ENCODE peak calls at places on chromosome 15, in seven cellular contexts. M is HCT116, A is NT2/D1, U is K562, K is HepG2, J is H1, N is SK-N-SH. F is an unnamed sample.

GRCh38 chr15:93245616-93246122 is 156.7 kb upstream of the RGMA start:
- DNase-seq in N (no peak), M (no peak), J (no peak), U (no peak), K (no peak), A (no peak), F (no peak)

GRCh38 chr15:70964058-70964457 is 71.4 kb downstream of the LRRC49 start:
- DNase-seq in A (no peak), U (no peak), N (no peak), M (no peak), J (no peak), K (no peak), F (no peak)

GRCh38 chr15:94246016-94246415 is 14.7 kb downstream of the MCTP2 start:
- DNase-seq in M (no peak), U (no peak), N (no peak), A (no peak), J (no peak), K (no peak), F (no peak)

GRCh38 chr15:63135804-63136203 is 14.1 kb downstream of the LACTB start:
- DNase-seq in M (no peak), A (no peak), U (no peak), N (no peak), J (no peak), K (no peak), F (no peak)

GRCh38 chr15:54387808-54388207 is 409.6 kb downstream of the UNC13C start:
- DNase-seq in K (no peak), J (no peak), M (no peak), N (no peak), A (no peak), U (no peak), F (no peak)

GRCh38 chr15:93223803-93224202 is 134.8 kb upstream of the RGMA start:
- DNase-seq in J (no peak), U (no peak), M (no peak), A (no peak), N (no peak), K (no peak), F (peak; percentile 5)

GRCh38 chr15:45434168-45434567 is 55.8 kb upstream of the GATM start:
- DNase-seq in A (no peak), K (no peak), U (no peak), J (no peak), N (no peak), M (no peak), F (no peak)

GRCh38 chr15:59259137-59259943 is 52.7 kb downstream of the LDHAL6B start:
- DNase-seq in M (no peak), K (no peak), A (no peak), J (no peak), U (no peak), N (no peak), F (no peak)

GRCh38 chr15:66630801-66631351 is 65.1 kb upstream of the LCTL start:
- DNase-seq in J (no peak), N (peak; percentile 76), K (no peak), A (no peak), U (peak; percentile 75), M (no peak), F (no peak)

GRCh38 chr15:81813215-81813614 is 232.6 kb downstream of the MEX3B start:
- DNase-seq in J (peak; percentile 9), A (peak; percentile 32), U (peak; percentile 15), N (peak; percentile 24), K (no peak), M (peak; percentile 7), F (no peak)

GRCh38 chr15:64287953-64288352 is 68.0 kb downstream of the CSNK1G1 start:
- DNase-seq in N (no peak), M (no peak), K (no peak), U (no peak), J (no peak), A (no peak), F (no peak)

GRCh38 chr15:36407647-36408046 is 171.8 kb upstream of the CDIN1 start:
- DNase-seq in K (peak; percentile 2), U (peak; percentile 11), N (no peak), J (no peak), A (peak; percentile 35), M (no peak), F (no peak)

GRCh38 chr15:63136742-63137141 is 15.1 kb downstream of the LACTB start:
- DNase-seq in J (no peak), K (no peak), M (no peak), A (no peak), N (no peak), U (no peak), F (no peak)

GRCh38 chr15:33029247-33029646 is 165.3 kb downstream of the FMN1 start:
- DNase-seq in J (no peak), M (no peak), A (no peak), K (no peak), N (no peak), U (no peak), F (no peak)

GRCh38 chr15:63434567-63435219 is 53.0 kb upstream of the CA12 start:
- DNase-seq in K (no peak), A (no peak), M (no peak), N (no peak), J (no peak), U (no peak), F (no peak)

GRCh38 chr15:75354454-75354853 is 7.6 kb downstream of the NEIL1 start:
- DNase-seq in N (no peak), K (no peak), U (no peak), J (no peak), A (no peak), M (no peak), F (no peak)

GRCh38 chr15:50380089-50380488 is 25.1 kb upstream of the GABPB1 start:
- DNase-seq in M (no peak), N (no peak), K (no peak), U (no peak), J (no peak), A (no peak), F (no peak)

GRCh38 chr15:66089049-66089448 is 164.5 kb downstream of the MEGF11 start:
- DNase-seq in U (no peak), J (no peak), M (no peak), A (no peak), K (no peak), N (peak; percentile 45), F (no peak)

GRCh38 chr15:85934691-85935090 is 140.0 kb upstream of the KLHL25 start:
- DNase-seq in M (no peak), A (no peak), J (no peak), N (no peak), U (no peak), K (no peak), F (no peak)

GRCh38 chr15:58985443-58985842 is 2.0 kb upstream of the RNF111 start:
- DNase-seq in A (no peak), N (no peak), K (peak; percentile 11), U (peak; percentile 17), M (no peak), J (no peak), F (no peak)

GRCh38 chr15:35481992-35482391 is 64.0 kb downstream of the DPH6 start:
- DNase-seq in A (no peak), N (no peak), U (no peak), K (no peak), J (peak; percentile 1), M (peak; percentile 85), F (no peak)

GRCh38 chr15:83208357-83208661 is 686 bp upstream of the HDGFL3 start:
- DNase-seq in N (no peak), U (no peak), M (no peak), K (no peak), A (peak; percentile 60), J (no peak), F (no peak)

GRCh38 chr15:30984542-30984941 is 6.9 kb downstream of the MTMR10 start:
- DNase-seq in A (no peak), J (no peak), K (no peak), U (no peak), M (no peak), N (peak; percentile 64), F (no peak)

DNA sequence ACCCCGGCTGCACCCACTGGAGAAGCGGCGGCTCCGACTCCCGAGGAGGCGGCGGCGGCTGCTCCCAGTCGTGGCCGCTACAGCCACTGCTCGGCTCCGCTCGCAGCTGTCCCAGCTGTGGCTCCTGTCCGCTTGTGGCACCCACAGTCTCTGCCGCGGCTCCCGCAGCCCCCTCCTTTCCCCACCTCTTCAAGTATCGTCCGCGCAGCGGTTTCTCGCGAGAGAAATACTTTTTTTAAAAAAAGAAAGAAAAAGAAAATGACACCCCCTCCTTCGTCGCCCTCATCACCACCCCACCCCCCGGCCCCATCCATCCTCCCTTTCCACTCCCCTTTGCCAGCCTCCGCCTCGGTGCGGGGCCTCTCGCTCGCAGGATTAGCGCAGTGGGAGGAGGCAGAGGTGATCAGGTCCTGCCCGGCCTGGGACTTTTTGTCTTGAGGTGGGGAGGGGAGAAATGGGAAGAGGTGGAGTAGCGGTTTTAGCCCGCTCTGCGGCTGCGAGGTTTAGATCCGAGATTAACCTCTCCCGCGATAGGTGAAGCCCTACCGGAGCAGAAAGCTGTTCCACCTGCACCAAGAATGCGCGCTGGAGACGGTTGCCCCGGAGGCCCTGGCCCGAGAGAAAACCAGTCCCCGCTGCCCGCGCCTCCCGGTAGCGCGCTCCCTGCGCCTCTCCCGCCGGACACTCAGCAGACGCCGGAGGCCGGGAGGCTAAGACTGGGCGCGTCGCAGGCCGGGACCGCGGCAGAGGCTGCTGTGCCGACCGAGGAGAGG is at the start of gene FBN1:
- DNase-seq in A (peak; percentile 69), J (peak; percentile 39), U (no peak), K (peak; percentile 15), N (peak; percentile 92), M (no peak), F (peak; percentile 33)
- TF ChIP-seq YY1 in A (no peak), J (no peak), U (no peak), K (no peak), N (peak; percentile 40), M (no peak), F (no peak)

GRCh38 chr15:41284425-41285177 is 47.8 kb downstream of the OIP5 start:
- DNase-seq in M (no peak), A (no peak), K (peak; percentile 32), N (peak; percentile 40), J (no peak), U (no peak), F (no peak)
- TF ChIP-seq YY1 in M (no peak), A (no peak), K (no peak), N (no peak), J (no peak), U (no peak), F (no peak)

DNA sequence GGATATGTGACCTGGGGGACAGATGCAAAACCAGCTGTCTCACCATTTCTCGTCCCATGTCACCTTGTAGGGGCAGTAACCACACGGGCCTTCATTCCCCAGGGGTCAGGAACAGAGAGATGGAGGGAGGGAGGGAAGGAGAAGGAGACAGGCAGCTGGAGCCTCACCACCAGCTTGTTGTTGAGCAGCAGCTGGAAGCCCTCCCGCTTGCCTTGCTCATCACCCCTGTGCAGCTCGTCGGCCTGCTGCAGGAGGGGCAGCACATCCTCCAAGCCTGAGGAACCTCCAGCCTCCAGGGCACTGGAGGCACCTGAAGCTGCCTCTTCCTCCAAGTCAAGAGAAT is 10.3 kb downstream of the RMDN3 start:
- DNase-seq in J (no peak), A (no peak), N (no peak), K (no peak), U (no peak), M (no peak), F (no peak)
- TF ChIP-seq YY1 in J (no peak), A (no peak), N (no peak), K (no peak), U (no peak), M (no peak), F (no peak)

DNA sequence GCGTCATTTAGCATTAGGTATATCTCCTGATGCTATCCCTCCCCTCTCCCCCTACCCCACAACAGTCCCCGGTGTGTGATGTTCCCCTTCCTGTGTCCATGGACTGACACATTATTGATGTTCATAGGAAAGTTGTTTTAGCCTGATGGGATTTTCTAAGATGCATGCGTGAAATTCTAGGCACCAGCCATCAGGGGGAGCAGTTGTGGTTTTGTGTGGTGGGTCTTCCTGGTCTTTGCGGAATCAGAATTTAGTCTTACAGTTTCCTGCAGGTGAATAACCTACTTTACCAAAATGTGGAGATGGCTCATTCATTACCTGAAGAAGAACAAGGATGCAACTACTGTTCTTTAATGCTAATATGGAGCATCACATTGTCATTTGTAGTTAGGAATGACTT is 455.0 kb upstream of the THBS1 start:
- DNase-seq in K (peak; percentile 62), M (peak; percentile 51), N (peak; percentile 51), U (peak; percentile 63), J (no peak), A (peak; percentile 20), F (no peak)
- TF ChIP-seq YY1 in K (no peak), M (no peak), N (no peak), U (no peak), J (no peak), A (no peak), F (peak; percentile 27)